ENCODE peak calls at places on chromosomes 7 and 10, in nine cellular contexts. M, N, Z, A, I, Y, J, E and D are unnamed samples.

GRCh38 chr7:155298288-155298833 is 683 bp downstream of the INSIG1 start:
- DNase-seq in M (peak; percentile 41), N (no peak), Z (no peak), A (no peak), I (no peak), Y (no peak), J (no peak), E (no peak), D (peak; percentile 16)

GRCh38 chr7:28410628-28411578 is 1.4 kb upstream of the CREB5 start:
- DNase-seq in M (peak; percentile 71), N (peak; percentile 49), Z (peak; percentile 46), A (no peak), I (peak; percentile 23), Y (peak; percentile 83), J (peak; percentile 77), E (no peak), D (no peak)

GRCh38 chr7:20304366-20304765 is 26.3 kb upstream of the ITGB8 start:
- DNase-seq in M (peak; percentile 56), N (no peak), Z (no peak), A (no peak), I (peak; percentile 39), Y (no peak), J (no peak), E (no peak), D (no peak)

GRCh38 chr7:47875998-47876744 is 72.1 kb downstream of the PKD1L1 start:
- DNase-seq in M (no peak), N (no peak), Z (no peak), A (no peak), I (no peak), Y (no peak), J (no peak), E (no peak), D (no peak)

GRCh38 chr7:84181628-84182027 is 13.0 kb downstream of the SEMA3A start:
- DNase-seq in M (no peak), N (no peak), Z (no peak), A (no peak), I (no peak), Y (no peak), J (no peak), E (no peak), D (no peak)

GRCh38 chr10:12965571-12965970 is 35.9 kb downstream of the CCDC3 start:
- DNase-seq in M (no peak), N (no peak), Z (no peak), A (no peak), I (no peak), Y (no peak), J (no peak), E (no peak), D (no peak)

GRCh38 chr10:21336476-21337170 is 188.9 kb downstream of the SKIDA1 start:
- DNase-seq in M (peak; percentile 86), N (peak; percentile 28), Z (peak; percentile 68), A (peak; percentile 30), I (no peak), Y (peak; percentile 77), J (peak; percentile 52), E (no peak), D (no peak)

GRCh38 chr10:32988604-32989003 is 30.6 kb upstream of the ITGB1 start:
- DNase-seq in M (no peak), N (no peak), Z (no peak), A (no peak), I (no peak), Y (no peak), J (no peak), E (no peak), D (no peak)

GRCh38 chr7:131346885-131347592 is 19.4 kb downstream of the MKLN1 start:
- DNase-seq in M (peak; percentile 19), N (no peak), Z (no peak), A (peak; percentile 94), I (no peak), Y (no peak), J (no peak), E (no peak), D (no peak)

GRCh38 chr10:128047991-128048826 is 78.0 kb downstream of the MKI67 start:
- DNase-seq in M (peak; percentile 39), N (no peak), Z (no peak), A (no peak), I (peak; percentile 38), Y (no peak), J (no peak), E (peak; percentile 38), D (no peak)

GRCh38 chr7:90613088-90613498 is 17.0 kb downstream of the CDK14 start:
- DNase-seq in M (no peak), N (no peak), Z (no peak), A (no peak), I (no peak), Y (no peak), J (no peak), E (no peak), D (no peak)

GRCh38 chr7:141409911-141410329 is 141.3 kb upstream of the AGK start:
- DNase-seq in M (no peak), N (no peak), Z (no peak), A (no peak), I (no peak), Y (no peak), J (no peak), E (no peak), D (no peak)

GRCh38 chr7:63024446-63024845 is 974.2 kb upstream of the ZNF722 start:
- DNase-seq in M (no peak), N (no peak), Z (no peak), A (no peak), I (no peak), Y (no peak), J (no peak), E (no peak), D (no peak)

GRCh38 chr10:92640110-92640509 is 47.2 kb downstream of the KIF11 start:
- DNase-seq in M (no peak), N (no peak), Z (no peak), A (no peak), I (no peak), Y (no peak), J (no peak), E (no peak), D (no peak)

GRCh38 chr7:106448992-106449859 is 164.4 kb upstream of the NAMPT start:
- DNase-seq in M (no peak), N (no peak), Z (no peak), A (no peak), I (no peak), Y (no peak), J (no peak), E (no peak), D (no peak)

GRCh38 chr7:36287371-36288241 is 102.1 kb upstream of the ANLN start:
- DNase-seq in M (no peak), N (no peak), Z (no peak), A (no peak), I (no peak), Y (no peak), J (no peak), E (peak; percentile 32), D (peak; percentile 35)

DNA sequence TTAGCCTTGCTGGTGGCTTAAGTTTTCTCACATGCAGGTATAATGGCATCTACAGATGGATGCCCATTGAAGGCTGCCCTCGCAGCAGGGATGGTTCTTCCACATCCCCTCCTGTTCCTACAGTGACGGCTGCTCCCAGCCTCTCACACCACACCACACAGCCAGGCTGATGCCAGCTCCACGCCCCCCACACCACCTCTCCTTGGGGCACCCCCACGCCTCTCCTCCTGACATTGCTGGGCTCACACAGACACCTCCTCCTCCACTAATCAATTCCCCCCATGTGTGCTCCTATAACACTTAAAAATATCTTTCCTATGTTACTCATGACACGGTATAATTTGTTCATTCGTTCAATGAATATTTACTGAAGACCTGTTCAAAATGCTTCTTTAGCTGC is 244.0 kb downstream of the WDR37 start:
- DNase-seq in M (no peak), N (no peak), Z (no peak), A (no peak), I (no peak), Y (no peak), J (no peak), E (no peak), D (no peak)
- H3K9me3 ChIP-seq in M (no peaks in the 10 kb centered on the region), N (no peaks in the 10 kb centered on the region), Z (no peaks in the 10 kb centered on the region), A (no peaks in the 10 kb centered on the region), I (no peaks in the 10 kb centered on the region), Y (no peaks in the 10 kb centered on the region), J (no peaks in the 10 kb centered on the region), E (no peaks in the 10 kb centered on the region), D (no peaks in the 10 kb centered on the region)

GRCh38 chr7:77811895-77812685 is 13.5 kb downstream of the PHTF2 start:
- DNase-seq in M (no peak), N (no peak), Z (no peak), A (no peak), I (no peak), Y (no peak), J (no peak), E (no peak), D (no peak)
- H3K9me3 ChIP-seq in M (peaks cover 4% of the 10 kb centered on the region), N (peaks cover 24% of the 10 kb centered on the region), Z (no peaks in the 10 kb centered on the region), A (no peaks in the 10 kb centered on the region), I (peaks cover 15% of the 10 kb centered on the region), Y (peaks cover 6% of the 10 kb centered on the region), J (no peaks in the 10 kb centered on the region), E (no peaks in the 10 kb centered on the region), D (peaks cover 5% of the 10 kb centered on the region)

DNA sequence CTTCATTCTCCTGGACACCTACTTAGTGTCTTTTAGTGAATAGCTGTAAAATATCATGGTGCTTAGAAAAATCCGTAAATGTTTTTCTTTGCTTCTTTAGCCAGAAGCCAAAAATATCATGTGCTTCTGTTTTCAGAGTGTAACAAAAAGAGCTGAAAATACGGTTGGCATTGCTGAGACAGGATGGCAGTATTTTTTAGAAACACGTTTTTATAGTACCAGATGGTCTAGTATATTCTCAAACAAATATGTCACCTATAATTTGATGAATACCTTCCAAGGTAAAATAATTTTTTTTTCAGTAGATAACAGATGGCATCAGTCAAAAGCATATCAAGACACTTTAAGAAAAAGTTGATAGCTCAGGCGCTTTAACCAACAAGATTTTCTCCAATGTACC is 326.6 kb downstream of the PHF14 start:
- DNase-seq in M (no peak), N (no peak), Z (no peak), A (no peak), I (no peak), Y (no peak), J (no peak), E (no peak), D (no peak)
- H3K9me3 ChIP-seq in M (no peaks in the 10 kb centered on the region), N (peaks cover 11% of the 10 kb centered on the region), Z (no peaks in the 10 kb centered on the region), A (no peaks in the 10 kb centered on the region), I (no peaks in the 10 kb centered on the region), Y (no peaks in the 10 kb centered on the region), J (no peaks in the 10 kb centered on the region), E (no peaks in the 10 kb centered on the region), D (no peaks in the 10 kb centered on the region)

GRCh38 chr10:37816290-37816689 is 41.1 kb downstream of the ZNF248 start:
- DNase-seq in M (no peak), N (no peak), Z (no peak), A (no peak), I (no peak), Y (no peak), J (no peak), E (no peak), D (no peak)

GRCh38 chr10:37812290-37812689 is 45.1 kb downstream of the ZNF248 start:
- DNase-seq in M (no peak), N (no peak), Z (no peak), A (no peak), I (no peak), Y (no peak), J (no peak), E (no peak), D (no peak)

DNA sequence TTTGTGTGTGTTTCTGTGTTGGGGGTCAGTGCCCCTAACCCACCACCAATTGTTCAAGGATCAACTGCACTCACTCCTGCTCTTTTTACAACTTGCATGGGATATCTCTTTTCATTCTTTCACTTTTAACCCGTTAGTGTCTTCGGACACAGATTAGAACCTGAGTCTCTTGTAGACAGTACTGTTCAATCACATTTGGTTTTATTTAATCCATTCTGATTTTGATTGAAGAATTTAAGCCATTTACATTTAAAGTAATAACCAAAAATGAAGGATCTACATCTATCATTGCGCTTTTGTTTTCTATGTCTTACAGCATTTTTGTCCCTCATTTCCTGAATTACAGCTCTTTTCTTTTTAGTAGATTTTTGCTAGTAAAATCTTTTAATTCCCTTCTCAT is 43.6 kb downstream of the ZNF248 start:
- DNase-seq in M (no peak), N (no peak), Z (no peak), A (no peak), I (no peak), Y (no peak), J (no peak), E (no peak), D (no peak)
- H3K9me3 ChIP-seq in M (peaks cover 7% of the 10 kb centered on the region), N (peaks cover 87% of the 10 kb centered on the region), Z (no peaks in the 10 kb centered on the region), A (no peaks in the 10 kb centered on the region), I (peaks cover 45% of the 10 kb centered on the region), Y (peaks cover 50% of the 10 kb centered on the region), J (peaks cover 59% of the 10 kb centered on the region), E (peaks cover 5% of the 10 kb centered on the region), D (peaks cover 5% of the 10 kb centered on the region)